ENCODE peak calls at places on chromosomes 13 and 19, in six cellular contexts. One of them, this sample, is unnamed.

GRCh38 chr13:93521307-93521706 is 294.7 kb downstream of the GPC6 start:
- DNase-seq in H1: no peak
- DNase-seq in K562: no peak
- DNase-seq in HCT116: no peak
- DNase-seq in GM12878: no peak
- DNase-seq in HepG2: no peak
- DNase-seq in this sample: no peak

GRCh38 chr13:75132800-75133695 is 348.9 kb downstream of the TBC1D4 start:
- DNase-seq in HepG2: no peak
- DNase-seq in GM12878: no peak
- DNase-seq in HCT116: no peak
- DNase-seq in K562: no peak
- DNase-seq in H1: no peak
- DNase-seq in this sample: no peak

GRCh38 chr13:80877209-80877943 is 536.5 kb upstream of the SPRY2 start:
- DNase-seq in GM12878: no peak
- DNase-seq in K562: no peak
- DNase-seq in HCT116: no peak
- DNase-seq in HepG2: no peak
- DNase-seq in H1: no peak
- DNase-seq in this sample: no peak

GRCh38 chr19:16247353-16248182 is 49.9 kb downstream of the AP1M1 start:
- DNase-seq in GM12878: peak; percentile 28
- DNase-seq in H1: peak; percentile 69
- DNase-seq in HepG2: peak; percentile 51
- DNase-seq in K562: peak; percentile 86
- DNase-seq in HCT116: peak; percentile 68
- DNase-seq in this sample: peak; percentile 72

GRCh38 chr13:46052314-46053161 is at the start of gene ZC3H13:
- DNase-seq in GM12878: peak; percentile 69
- DNase-seq in HCT116: peak; percentile 91
- DNase-seq in H1: peak; percentile 84
- DNase-seq in HepG2: peak; percentile 94
- DNase-seq in K562: peak; percentile 94
- DNase-seq in this sample: peak; percentile 91

GRCh38 chr19:13530720-13531119 is 24.4 kb upstream of the CACNA1A start:
- DNase-seq in GM12878: no peak
- DNase-seq in K562: no peak
- DNase-seq in HepG2: no peak
- DNase-seq in HCT116: no peak
- DNase-seq in H1: no peak
- DNase-seq in this sample: no peak

GRCh38 chr19:4984448-4984990 is 15.6 kb downstream of the KDM4B start:
- DNase-seq in H1: no peak
- DNase-seq in GM12878: no peak
- DNase-seq in HCT116: no peak
- DNase-seq in K562: no peak
- DNase-seq in HepG2: no peak
- DNase-seq in this sample: no peak

GRCh38 chr13:82717249-82717648 is 1165.0 kb downstream of the SLITRK1 start:
- DNase-seq in HepG2: no peak
- DNase-seq in K562: no peak
- DNase-seq in HCT116: no peak
- DNase-seq in GM12878: no peak
- DNase-seq in H1: no peak
- DNase-seq in this sample: no peak

GRCh38 chr19:12778020-12778904 is 2.9 kb upstream of the HOOK2 start:
- DNase-seq in H1: no peak
- DNase-seq in HCT116: no peak
- DNase-seq in GM12878: no peak
- DNase-seq in K562: peak; percentile 55
- DNase-seq in HepG2: no peak
- DNase-seq in this sample: no peak

GRCh38 chr13:29319451-29319850 is 276.0 kb downstream of the SLC7A1 start:
- DNase-seq in HepG2: no peak
- DNase-seq in H1: peak; percentile 15
- DNase-seq in K562: peak; percentile 1
- DNase-seq in GM12878: no peak
- DNase-seq in HCT116: no peak
- DNase-seq in this sample: no peak

GRCh38 chr19:4547303-4548237 is 7.7 kb upstream of the LRG1 start:
- DNase-seq in HCT116: no peak
- DNase-seq in HepG2: no peak
- DNase-seq in H1: no peak
- DNase-seq in K562: peak; percentile 50
- DNase-seq in GM12878: no peak
- DNase-seq in this sample: no peak

GRCh38 chr13:111791131-111791530 is 275.8 kb upstream of the SOX1 start:
- DNase-seq in GM12878: no peak
- DNase-seq in K562: no peak
- DNase-seq in HCT116: no peak
- DNase-seq in HepG2: no peak
- DNase-seq in H1: no peak
- DNase-seq in this sample: no peak

GRCh38 chr19:36169084-36169760 is 17.0 kb upstream of the COX7A1 start:
- DNase-seq in H1: no peak
- DNase-seq in GM12878: no peak
- DNase-seq in HepG2: no peak
- DNase-seq in HCT116: no peak
- DNase-seq in K562: no peak
- DNase-seq in this sample: no peak

GRCh38 chr19:54905411-54905810 is 537 bp upstream of the NCR1 start:
- DNase-seq in K562: peak; percentile 77
- DNase-seq in HepG2: no peak
- DNase-seq in HCT116: no peak
- DNase-seq in GM12878: no peak
- DNase-seq in H1: no peak
- DNase-seq in this sample: no peak

GRCh38 chr19:40799558-40800338 is 757 bp downstream of the EGLN2 start:
- DNase-seq in HCT116: no peak
- DNase-seq in H1: no peak
- DNase-seq in HepG2: no peak
- DNase-seq in K562: peak; percentile 73
- DNase-seq in GM12878: no peak
- DNase-seq in this sample: no peak

GRCh38 chr13:80584306-80584705 is 243.4 kb upstream of the SPRY2 start:
- DNase-seq in GM12878: no peak
- DNase-seq in K562: no peak
- DNase-seq in H1: no peak
- DNase-seq in HCT116: no peak
- DNase-seq in HepG2: no peak
- DNase-seq in this sample: no peak

GRCh38 chr19:17555929-17556813 is 722 bp downstream of the COLGALT1 start:
- DNase-seq in H1: no peak
- DNase-seq in GM12878: no peak
- DNase-seq in HCT116: no peak
- DNase-seq in HepG2: no peak
- DNase-seq in K562: peak; percentile 78
- DNase-seq in this sample: no peak

GRCh38 chr13:75485286-75486062 is 3.5 kb upstream of the TBC1D4 start:
- DNase-seq in GM12878: no peak
- DNase-seq in HepG2: peak; percentile 81
- DNase-seq in HCT116: peak; percentile 51
- DNase-seq in H1: no peak
- DNase-seq in K562: no peak
- DNase-seq in this sample: no peak

GRCh38 chr19:15292847-15293582 is 39.3 kb downstream of the BRD4 start:
- DNase-seq in HCT116: no peak
- DNase-seq in GM12878: no peak
- DNase-seq in K562: no peak
- DNase-seq in HepG2: no peak
- DNase-seq in H1: no peak
- DNase-seq in this sample: no peak

GRCh38 chr19:56076413-56076998 is 44.6 kb downstream of the ZNF787 start:
- DNase-seq in GM12878: no peak
- DNase-seq in HepG2: peak; percentile 48
- DNase-seq in H1: no peak
- DNase-seq in K562: peak; percentile 72
- DNase-seq in HCT116: peak; percentile 28
- DNase-seq in this sample: no peak

GRCh38 chr13:98664510-98664909 is 87.6 kb upstream of the STK24 start:
- DNase-seq in K562: no peak
- DNase-seq in GM12878: no peak
- DNase-seq in HepG2: no peak
- DNase-seq in HCT116: no peak
- DNase-seq in H1: no peak
- DNase-seq in this sample: no peak

GRCh38 chr13:98060282-98060681 is 82.6 kb upstream of the FARP1 start:
- DNase-seq in GM12878: no peak
- DNase-seq in H1: no peak
- DNase-seq in K562: no peak
- DNase-seq in HepG2: no peak
- DNase-seq in HCT116: no peak
- DNase-seq in this sample: no peak

GRCh38 chr19:18294467-18294864 is 13.0 kb upstream of the JUND start:
- DNase-seq in GM12878: no peak
- DNase-seq in HCT116: no peak
- DNase-seq in K562: no peak
- DNase-seq in HepG2: no peak
- DNase-seq in H1: no peak
- DNase-seq in this sample: no peak

GRCh38 chr19:18023596-18024212 is 15.7 kb downstream of the ARRDC2 start:
- DNase-seq in HCT116: no peak
- DNase-seq in K562: no peak
- DNase-seq in GM12878: no peak
- DNase-seq in HepG2: no peak
- DNase-seq in H1: no peak
- DNase-seq in this sample: no peak

GRCh38 chr19:38388310-38389100 is at the start of gene SPRED3:
- DNase-seq in GM12878: no peak
- DNase-seq in HCT116: no peak
- DNase-seq in K562: peak; percentile 25
- DNase-seq in HepG2: no peak
- DNase-seq in H1: no peak
- DNase-seq in this sample: peak; percentile 33

GRCh38 chr19:940591-941291 is 14.9 kb downstream of the ARID3A start:
- DNase-seq in GM12878: no peak
- DNase-seq in HepG2: no peak
- DNase-seq in HCT116: no peak
- DNase-seq in H1: no peak
- DNase-seq in K562: no peak
- DNase-seq in this sample: no peak

GRCh38 chr19:38183227-38183914 is 40.7 kb downstream of the DPF1 start:
- DNase-seq in HepG2: no peak
- DNase-seq in K562: peak; percentile 78
- DNase-seq in GM12878: no peak
- DNase-seq in HCT116: no peak
- DNase-seq in H1: peak; percentile 27
- DNase-seq in this sample: peak; percentile 32

GRCh38 chr19:8126511-8126910 is 22.9 kb downstream of the FBN3 start:
- DNase-seq in HCT116: no peak
- DNase-seq in K562: no peak
- DNase-seq in HepG2: no peak
- DNase-seq in GM12878: no peak
- DNase-seq in H1: no peak
- DNase-seq in this sample: no peak

GRCh38 chr13:103354189-103354588 is 288.0 kb upstream of the SLC10A2 start:
- DNase-seq in GM12878: no peak
- DNase-seq in HCT116: no peak
- DNase-seq in K562: no peak
- DNase-seq in HepG2: no peak
- DNase-seq in H1: no peak
- DNase-seq in this sample: no peak

GRCh38 chr13:21326155-21327030 is 132.7 kb downstream of the ZDHHC20 start:
- DNase-seq in GM12878: no peak
- DNase-seq in H1: peak; percentile 69
- DNase-seq in K562: no peak
- DNase-seq in HepG2: no peak
- DNase-seq in HCT116: no peak
- DNase-seq in this sample: peak; percentile 55
- H3K27me3 ChIP-seq in GM12878: no peaks in the 10 kb centered on the region
- H3K27me3 ChIP-seq in H1: no peaks in the 10 kb centered on the region
- H3K27me3 ChIP-seq in K562: peaks cover 13% of the 10 kb centered on the region
- H3K27me3 ChIP-seq in HepG2: no peaks in the 10 kb centered on the region
- H3K27me3 ChIP-seq in HCT116: no peaks in the 10 kb centered on the region
- H3K27me3 ChIP-seq in this sample: peaks cover 5% of the 10 kb centered on the region

GRCh38 chr19:47813304-47813994 is 8.3 kb upstream of the CRX start:
- DNase-seq in HepG2: peak; percentile 58
- DNase-seq in HCT116: peak; percentile 61
- DNase-seq in K562: peak; percentile 91
- DNase-seq in H1: peak; percentile 78
- DNase-seq in GM12878: no peak
- DNase-seq in this sample: peak; percentile 77
- TF ChIP-seq ZNF274 in HepG2: no peak
- TF ChIP-seq ZNF274 in HCT116: no peak
- TF ChIP-seq ZNF274 in K562: no peak
- TF ChIP-seq ZNF274 in H1: no peak
- TF ChIP-seq ZNF274 in GM12878: no peak
- TF ChIP-seq ZNF274 in this sample: no peak

GRCh38 chr13:96816874-96817273 is 177.4 kb downstream of the OXGR1 start:
- DNase-seq in HCT116: no peak
- DNase-seq in HepG2: no peak
- DNase-seq in GM12878: no peak
- DNase-seq in K562: no peak
- DNase-seq in H1: no peak
- DNase-seq in this sample: peak; percentile 30
- TF ChIP-seq YY1 in HCT116: no peak
- TF ChIP-seq YY1 in HepG2: no peak
- TF ChIP-seq YY1 in GM12878: no peak
- TF ChIP-seq YY1 in K562: no peak
- TF ChIP-seq YY1 in H1: peak; percentile 66
- TF ChIP-seq YY1 in this sample: no peak

GRCh38 chr13:20182231-20182846 is 10.4 kb downstream of the GJB2 start:
- DNase-seq in GM12878: peak; percentile 35
- DNase-seq in HepG2: peak; percentile 63
- DNase-seq in HCT116: peak; percentile 57
- DNase-seq in K562: peak; percentile 63
- DNase-seq in H1: no peak
- DNase-seq in this sample: peak; percentile 57

GRCh38 chr13:20178156-20178555 is 14.6 kb downstream of the GJB2 start:
- DNase-seq in K562: no peak
- DNase-seq in HepG2: no peak
- DNase-seq in GM12878: no peak
- DNase-seq in HCT116: no peak
- DNase-seq in H1: no peak
- DNase-seq in this sample: no peak

GRCh38 chr13:20185657-20186056 is 7.1 kb downstream of the GJB2 start:
- DNase-seq in HepG2: no peak
- DNase-seq in GM12878: no peak
- DNase-seq in K562: no peak
- DNase-seq in HCT116: no peak
- DNase-seq in H1: no peak
- DNase-seq in this sample: no peak

GRCh38 chr13:20177049-20177831 is 15.5 kb downstream of the GJB2 start:
- DNase-seq in HepG2: no peak
- DNase-seq in HCT116: no peak
- DNase-seq in H1: no peak
- DNase-seq in GM12878: no peak
- DNase-seq in K562: no peak
- DNase-seq in this sample: no peak

GRCh38 chr13:20181180-20181579 is 11.6 kb downstream of the GJB2 start:
- DNase-seq in HepG2: no peak
- DNase-seq in HCT116: no peak
- DNase-seq in H1: no peak
- DNase-seq in K562: no peak
- DNase-seq in GM12878: no peak
- DNase-seq in this sample: no peak
- H3K27me3 ChIP-seq in HepG2: peaks cover 2% of the 10 kb centered on the region
- H3K27me3 ChIP-seq in HCT116: no peaks in the 10 kb centered on the region
- H3K27me3 ChIP-seq in H1: no peaks in the 10 kb centered on the region
- H3K27me3 ChIP-seq in K562: peaks cover 30% of the 10 kb centered on the region
- H3K27me3 ChIP-seq in GM12878: no peaks in the 10 kb centered on the region
- H3K27me3 ChIP-seq in this sample: no peaks in the 10 kb centered on the region

GRCh38 chr13:44148159-44148929 is 225.3 kb upstream of the SERP2 start:
- DNase-seq in HCT116: no peak
- DNase-seq in HepG2: no peak
- DNase-seq in K562: no peak
- DNase-seq in GM12878: no peak
- DNase-seq in H1: no peak
- DNase-seq in this sample: no peak
- TF ChIP-seq ZNF274 in HCT116: no peak
- TF ChIP-seq ZNF274 in HepG2: no peak
- TF ChIP-seq ZNF274 in K562: no peak
- TF ChIP-seq ZNF274 in GM12878: no peak
- TF ChIP-seq ZNF274 in H1: no peak
- TF ChIP-seq ZNF274 in this sample: no peak